ENCODE peak calls at places on chromosomes 5 and 9, in four cellular contexts. J is HEK293T, U is K562, H is GM12878. B is an unnamed sample.

GRCh38 chr5:72408602-72409001 is 88.4 kb downstream of the PTCD2 start:
- DNase-seq in J (no peak), H (no peak), U (no peak), B (no peak)

GRCh38 chr5:122182491-122182921 is 53.2 kb downstream of the ZNF474 start:
- DNase-seq in H (no peak), U (no peak), J (no peak), B (no peak)

GRCh38 chr9:85723220-85723619 is 18.5 kb downstream of the AGTPBP1 start:
- DNase-seq in U (no peak), J (no peak), H (no peak), B (peak; percentile 90)

GRCh38 chr5:91266184-91266705 is 116.9 kb downstream of the ARRDC3 start:
- DNase-seq in U (peak; percentile 61), H (no peak), J (peak; percentile 14), B (no peak)

GRCh38 chr9:16869140-16869903 is 1.1 kb downstream of the BNC2 start:
- DNase-seq in U (no peak), H (no peak), J (no peak), B (no peak)

GRCh38 chr9:122103985-122104384 is 10.9 kb upstream of the TTLL11 start:
- DNase-seq in U (no peak), H (no peak), J (no peak), B (no peak)

GRCh38 chr9:96006961-96007360 is 131.5 kb downstream of the ERCC6L2 start:
- DNase-seq in J (no peak), H (no peak), U (no peak), B (no peak)

GRCh38 chr5:149452007-149452664 is 73.0 kb upstream of the IL17B start:
- DNase-seq in H (no peak), U (peak; percentile 85), J (no peak), B (peak; percentile 98)

GRCh38 chr5:152124413-152125082 is 199.9 kb upstream of the GLRA1 start:
- DNase-seq in H (no peak), U (no peak), J (no peak), B (no peak)

GRCh38 chr9:1083325-1083913 is 33.3 kb downstream of the DMRT2 start:
- DNase-seq in J (peak; percentile 47), U (no peak), H (no peak), B (no peak)

GRCh38 chr5:122291000-122291592 is 20.9 kb upstream of the SNCAIP start:
- DNase-seq in J (no peak), U (no peak), H (no peak), B (no peak)

GRCh38 chr9:95512751-95513120 is 4.0 kb downstream of the PTCH1 start:
- DNase-seq in U (no peak), J (no peak), H (no peak), B (no peak)

GRCh38 chr9:133112361-133113026 is 8.5 kb downstream of the RALGDS start:
- DNase-seq in H (peak; percentile 63), J (no peak), U (no peak), B (no peak)

GRCh38 chr9:113876806-113877236 is 712 bp downstream of the ZNF618 start:
- DNase-seq in U (no peak), J (no peak), H (no peak), B (no peak)

GRCh38 chr5:128341056-128341455 is 197.0 kb downstream of the FBN2 start:
- DNase-seq in U (no peak), H (no peak), J (no peak), B (no peak)

GRCh38 chr5:142825378-142826089 is 55.4 kb downstream of the ARHGAP26 start:
- DNase-seq in U (no peak), H (no peak), J (no peak), B (no peak)

GRCh38 chr5:169202969-169203368 is 98.0 kb downstream of the SLIT3 start:
- DNase-seq in H (no peak), J (no peak), U (no peak), B (no peak)

GRCh38 chr5:126438871-126439270 is 15.7 kb downstream of the GRAMD2B start:
- DNase-seq in J (no peak), U (no peak), H (no peak), B (no peak)

GRCh38 chr5:171937351-171937750 is 69.1 kb downstream of the FBXW11 start:
- DNase-seq in J (no peak), U (no peak), H (no peak), B (no peak)

GRCh38 chr5:7904170-7904569 is 35.2 kb downstream of the MTRR start:
- DNase-seq in J (no peak), U (no peak), H (no peak), B (peak; percentile 5)

GRCh38 chr5:154395407-154396106 is 50.2 kb upstream of the SAP30L start:
- DNase-seq in J (no peak), H (no peak), U (no peak), B (no peak)

GRCh38 chr5:60698316-60698715 is 1.6 kb downstream of the DEPDC1B start:
- DNase-seq in U (no peak), H (no peak), J (no peak), B (no peak)

GRCh38 chr9:95096381-95096780 is 221.1 kb downstream of the FANCC start:
- DNase-seq in U (peak; percentile 43), J (no peak), H (no peak), B (no peak)

GRCh38 chr9:128192601-128193371 is 1.4 kb upstream of the CIZ1 start:
- DNase-seq in U (peak; percentile 92), J (peak; percentile 88), H (no peak), B (no peak)

GRCh38 chr9:94563548-94563947 is 8.7 kb downstream of the PCAT7 start:
- DNase-seq in H (no peak), U (no peak), J (no peak), B (no peak)

GRCh38 chr9:138049085-138049778 is 171.7 kb downstream of the CACNA1B start:
- DNase-seq in U (no peak), J (no peak), H (no peak), B (no peak)

GRCh38 chr9:134377976-134378375 is 51.7 kb downstream of the RXRA start:
- DNase-seq in J (no peak), H (no peak), U (no peak), B (no peak)

GRCh38 chr5:177982072-177982727 is 13.8 kb downstream of the PROP1 start:
- DNase-seq in U (peak; percentile 41), J (peak; percentile 60), H (no peak), B (peak; percentile 7)

GRCh38 chr9:136626066-136626725 is 36.5 kb upstream of the EGFL7 start:
- DNase-seq in J (no peak), H (no peak), U (no peak), B (no peak)

GRCh38 chr5:25028994-25029393 is 384.2 kb upstream of the CDH10 start:
- DNase-seq in J (no peak), H (no peak), U (no peak), B (no peak)

GRCh38 chr5:172065431-172066065 is 59.1 kb upstream of the FBXW11 start:
- DNase-seq in J (peak; percentile 3), U (no peak), H (no peak), B (no peak)

GRCh38 chr5:119789411-119790117 is 160.2 kb downstream of the FAM170A start:
- DNase-seq in H (no peak), J (no peak), U (no peak), B (no peak)

GRCh38 chr5:35902032-35902681 is 36.3 kb downstream of the CAPSL start:
- DNase-seq in H (no peak), J (no peak), U (no peak), B (no peak)

GRCh38 chr9:22452415-22453010 is 5.9 kb downstream of the DMRTA1 start:
- DNase-seq in U (no peak), H (no peak), J (peak; percentile 17), B (peak; percentile 17)

GRCh38 chr5:137310051-137310730 is 188.9 kb downstream of the SPOCK1 start:
- DNase-seq in H (no peak), U (no peak), J (no peak), B (no peak)

GRCh38 chr5:174644918-174645317 is 79.5 kb upstream of the MSX2 start:
- DNase-seq in U (no peak), H (no peak), J (no peak), B (no peak)

GRCh38 chr5:26649000-26649399 is 389.4 kb downstream of the CDH9 start:
- DNase-seq in U (no peak), H (no peak), J (no peak), B (no peak)

GRCh38 chr5:177553671-177554429 is 513 bp downstream of the FAM193B start:
- DNase-seq in J (peak; percentile 71), U (peak; percentile 65), H (no peak), B (no peak)

GRCh38 chr5:160555836-160556660 is 134.4 kb downstream of the PTTG1 start:
- DNase-seq in U (no peak), J (no peak), H (no peak), B (no peak)

GRCh38 chr5:34684980-34685352 is 28.8 kb downstream of the RAI14 start:
- DNase-seq in H (no peak), J (no peak), U (no peak), B (no peak)

GRCh38 chr5:34685485-34686197 is 29.5 kb downstream of the RAI14 start:
- DNase-seq in H (no peak), U (no peak), J (no peak), B (peak; percentile 47)

GRCh38 chr5:34682926-34683623 is 26.9 kb downstream of the RAI14 start:
- DNase-seq in J (no peak), H (no peak), U (no peak), B (peak; percentile 33)

GRCh38 chr5:34686762-34687268 is 30.7 kb downstream of the RAI14 start:
- DNase-seq in H (no peak), J (peak; percentile 58), U (peak; percentile 85), B (peak; percentile 86)

DNA sequence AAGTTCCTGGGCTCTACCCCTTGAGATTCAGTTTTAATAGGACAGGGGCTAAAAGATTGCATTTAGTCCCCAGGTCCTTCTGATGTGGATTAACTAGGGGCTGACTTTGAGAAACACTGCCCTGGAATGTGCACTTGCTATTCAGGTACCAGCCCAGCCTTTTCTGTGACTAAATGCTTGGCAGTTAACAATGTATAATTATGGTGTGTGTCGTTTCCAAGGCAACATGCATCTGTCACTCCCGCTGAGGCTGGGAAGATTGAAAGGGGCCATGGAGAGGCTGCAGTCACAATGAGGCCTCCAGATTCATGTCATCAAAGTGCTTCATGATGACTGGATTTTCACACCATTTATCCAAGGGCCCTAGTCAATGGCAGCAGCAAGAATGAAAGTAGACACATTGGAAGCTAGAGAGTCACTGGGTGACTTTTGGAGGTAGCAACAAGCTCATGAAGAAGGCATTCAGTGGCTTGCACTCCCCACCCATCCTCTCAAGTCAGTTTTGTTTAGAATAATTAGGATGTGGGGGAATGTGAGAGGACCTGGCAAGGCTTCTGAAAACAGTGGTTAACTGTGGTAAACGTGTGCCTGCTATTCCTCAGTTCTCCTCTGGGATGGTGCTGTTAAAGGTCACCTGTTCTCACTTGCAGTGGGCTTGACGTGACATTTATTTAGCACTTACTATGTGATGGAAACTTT is 28.3 kb downstream of the RAI14 start:
- DNase-seq in U (no peak), J (peak; percentile 40), H (no peak), B (peak; percentile 32)
- TF ChIP-seq TARDBP in U (no peak), J (no peak), H (no peak), B (no peak)

GRCh38 chr9:131302244-131303075 is 12.9 kb downstream of the PLPP7 start:
- DNase-seq in H (no peak), J (no peak), U (no peak), B (no peak)
- TF ChIP-seq TARDBP in H (no peak), J (no peak), U (no peak), B (no peak)

GRCh38 chr5:10607666-10608442 is 44.0 kb downstream of the ANKRD33B start:
- DNase-seq in U (peak; percentile 66), J (no peak), H (peak; percentile 63), B (no peak)
- TF ChIP-seq TARDBP in U (peak; percentile 30), J (no peak), H (no peak), B (no peak)

GRCh38 chr5:164475339-164475977 is 970.0 kb downstream of the MAT2B start:
- DNase-seq in J (peak; percentile 43), H (no peak), U (peak; percentile 18), B (peak; percentile 10)
- TF ChIP-seq TARDBP in J (no peak), H (no peak), U (no peak), B (no peak)

GRCh38 chr9:120713257-120714087 is 798 bp downstream of the MEGF9 start:
- DNase-seq in J (peak; percentile 16), U (peak; percentile 35), H (no peak), B (no peak)
- TF ChIP-seq TARDBP in J (no peak), U (no peak), H (no peak), B (no peak)